ENCODE peak calls at places on chromosomes 5 and 9, in seven cellular contexts. One of them, this sample, is unnamed.

GRCh38 chr5:110398951-110399350 is 327.5 kb downstream of the TMEM232 start:
- DNase-seq in A549: no peak
- DNase-seq in WERI-Rb-1: no peak
- DNase-seq in hypothalamus: no peak
- DNase-seq in cardiac fibroblast: no peak
- DNase-seq in stimulated activated CD4-positive, alpha-beta T cell treated with anti-CD3 and anti-CD28 coated beads, Interleukin-4, amount 100 ng/mL, for 24 hours: no peak
- DNase-seq in GM04504: no peak
- DNase-seq in this sample: no peak

GRCh38 chr9:20873240-20873860 is 158.1 kb downstream of the HACD4 start:
- DNase-seq in A549: no peak
- DNase-seq in WERI-Rb-1: no peak
- DNase-seq in hypothalamus: no peak
- DNase-seq in cardiac fibroblast: peak
- DNase-seq in stimulated activated CD4-positive, alpha-beta T cell treated with anti-CD3 and anti-CD28 coated beads, Interleukin-4, amount 100 ng/mL, for 24 hours: no peak
- DNase-seq in GM04504: no peak
- DNase-seq in this sample: peak

GRCh38 chr5:10704949-10705621 is 55.9 kb downstream of the DAP start:
- DNase-seq in A549: no peak
- DNase-seq in WERI-Rb-1: no peak
- DNase-seq in hypothalamus: no peak
- DNase-seq in cardiac fibroblast: peak
- DNase-seq in stimulated activated CD4-positive, alpha-beta T cell treated with anti-CD3 and anti-CD28 coated beads, Interleukin-4, amount 100 ng/mL, for 24 hours: no peak
- DNase-seq in GM04504: no peak
- DNase-seq in this sample: no peak

GRCh38 chr5:181248277-181248676 is 4.6 kb upstream of the RACK1 start:
- DNase-seq in A549: no peak
- DNase-seq in WERI-Rb-1: no peak
- DNase-seq in hypothalamus: no peak
- DNase-seq in cardiac fibroblast: no peak
- DNase-seq in stimulated activated CD4-positive, alpha-beta T cell treated with anti-CD3 and anti-CD28 coated beads, Interleukin-4, amount 100 ng/mL, for 24 hours: no peak
- DNase-seq in GM04504: no peak
- DNase-seq in this sample: no peak

GRCh38 chr5:175235251-175235963 is 208.6 kb downstream of the DRD1 start:
- DNase-seq in A549: no peak
- DNase-seq in WERI-Rb-1: no peak
- DNase-seq in hypothalamus: no peak
- DNase-seq in cardiac fibroblast: no peak
- DNase-seq in stimulated activated CD4-positive, alpha-beta T cell treated with anti-CD3 and anti-CD28 coated beads, Interleukin-4, amount 100 ng/mL, for 24 hours: no peak
- DNase-seq in GM04504: peak
- DNase-seq in this sample: no peak

GRCh38 chr5:146965781-146966659 is 87.5 kb upstream of the PPP2R2B start:
- DNase-seq in A549: peak
- DNase-seq in WERI-Rb-1: peak
- DNase-seq in hypothalamus: peak
- DNase-seq in cardiac fibroblast: peak
- DNase-seq in stimulated activated CD4-positive, alpha-beta T cell treated with anti-CD3 and anti-CD28 coated beads, Interleukin-4, amount 100 ng/mL, for 24 hours: peak
- DNase-seq in GM04504: peak
- DNase-seq in this sample: peak

GRCh38 chr9:71647094-71647591 is 121.2 kb downstream of the CEMIP2 start:
- DNase-seq in A549: peak
- DNase-seq in WERI-Rb-1: no peak
- DNase-seq in hypothalamus: peak
- DNase-seq in cardiac fibroblast: peak
- DNase-seq in stimulated activated CD4-positive, alpha-beta T cell treated with anti-CD3 and anti-CD28 coated beads, Interleukin-4, amount 100 ng/mL, for 24 hours: no peak
- DNase-seq in GM04504: peak
- DNase-seq in this sample: no peak

GRCh38 chr5:67240846-67241245 is 44.2 kb upstream of the CD180 start:
- DNase-seq in A549: no peak
- DNase-seq in WERI-Rb-1: no peak
- DNase-seq in hypothalamus: no peak
- DNase-seq in cardiac fibroblast: no peak
- DNase-seq in stimulated activated CD4-positive, alpha-beta T cell treated with anti-CD3 and anti-CD28 coated beads, Interleukin-4, amount 100 ng/mL, for 24 hours: no peak
- DNase-seq in GM04504: no peak
- DNase-seq in this sample: no peak

GRCh38 chr5:16690243-16690839 is 73.5 kb upstream of the RETREG1 start:
- DNase-seq in A549: peak
- DNase-seq in WERI-Rb-1: peak
- DNase-seq in hypothalamus: peak
- DNase-seq in cardiac fibroblast: peak
- DNase-seq in stimulated activated CD4-positive, alpha-beta T cell treated with anti-CD3 and anti-CD28 coated beads, Interleukin-4, amount 100 ng/mL, for 24 hours: no peak
- DNase-seq in GM04504: no peak
- DNase-seq in this sample: no peak

GRCh38 chr5:174897281-174897950 is 173.0 kb downstream of the MSX2 start:
- DNase-seq in A549: no peak
- DNase-seq in WERI-Rb-1: no peak
- DNase-seq in hypothalamus: no peak
- DNase-seq in cardiac fibroblast: no peak
- DNase-seq in stimulated activated CD4-positive, alpha-beta T cell treated with anti-CD3 and anti-CD28 coated beads, Interleukin-4, amount 100 ng/mL, for 24 hours: no peak
- DNase-seq in GM04504: no peak
- DNase-seq in this sample: no peak